ENCODE peak calls at places on chromosomes 13 and 19, in nine cellular contexts. One of them, this sample, is unnamed.

GRCh38 chr13:30124131-30124768 is 183.1 kb downstream of the KATNAL1 start:
- DNase-seq in astrocyte: no peak
- DNase-seq in naive thymus-derived CD4-positive, alpha-beta T cell: no peak
- DNase-seq in heart left ventricle: no peak
- DNase-seq in cardiac muscle cell: no peak
- DNase-seq in NT2/D1: no peak
- DNase-seq in mucosa of descending colon: no peak
- DNase-seq in epithelial cell of proximal tubule: no peak
- DNase-seq in body of pancreas: no peak
- DNase-seq in this sample: no peak

GRCh38 chr13:23806874-23807522 is 82.2 kb downstream of the MIPEP start:
- DNase-seq in NT2/D1: no peak
- DNase-seq in astrocyte: no peak
- DNase-seq in body of pancreas: no peak
- DNase-seq in mucosa of descending colon: no peak
- DNase-seq in heart left ventricle: no peak
- DNase-seq in cardiac muscle cell: no peak
- DNase-seq in naive thymus-derived CD4-positive, alpha-beta T cell: no peak
- DNase-seq in epithelial cell of proximal tubule: no peak
- DNase-seq in this sample: no peak

GRCh38 chr19:35106291-35106583 is 9.4 kb upstream of the FXYD3 start:
- DNase-seq in mucosa of descending colon: no peak
- DNase-seq in cardiac muscle cell: no peak
- DNase-seq in body of pancreas: no peak
- DNase-seq in astrocyte: no peak
- DNase-seq in heart left ventricle: no peak
- DNase-seq in naive thymus-derived CD4-positive, alpha-beta T cell: no peak
- DNase-seq in NT2/D1: no peak
- DNase-seq in epithelial cell of proximal tubule: no peak
- DNase-seq in this sample: no peak

GRCh38 chr19:2014731-2015610 is 543 bp downstream of the BTBD2 start:
- DNase-seq in body of pancreas: no peak
- DNase-seq in NT2/D1: no peak
- DNase-seq in naive thymus-derived CD4-positive, alpha-beta T cell: no peak
- DNase-seq in cardiac muscle cell: peak; percentile 66
- DNase-seq in mucosa of descending colon: peak; percentile 58
- DNase-seq in astrocyte: no peak
- DNase-seq in heart left ventricle: peak; percentile 41
- DNase-seq in epithelial cell of proximal tubule: no peak
- DNase-seq in this sample: no peak

GRCh38 chr19:57239982-57240310 is 486 bp upstream of the ZNF805 start:
- DNase-seq in NT2/D1: no peak
- DNase-seq in body of pancreas: no peak
- DNase-seq in astrocyte: no peak
- DNase-seq in naive thymus-derived CD4-positive, alpha-beta T cell: no peak
- DNase-seq in epithelial cell of proximal tubule: no peak
- DNase-seq in heart left ventricle: no peak
- DNase-seq in cardiac muscle cell: no peak
- DNase-seq in mucosa of descending colon: no peak
- DNase-seq in this sample: peak; percentile 29

GRCh38 chr19:1069009-1069779 is 2.2 kb downstream of the ARHGAP45 start:
- DNase-seq in mucosa of descending colon: peak; percentile 81
- DNase-seq in naive thymus-derived CD4-positive, alpha-beta T cell: no peak
- DNase-seq in heart left ventricle: peak; percentile 88
- DNase-seq in cardiac muscle cell: no peak
- DNase-seq in astrocyte: no peak
- DNase-seq in body of pancreas: peak; percentile 75
- DNase-seq in NT2/D1: no peak
- DNase-seq in epithelial cell of proximal tubule: no peak
- DNase-seq in this sample: peak; percentile 79

GRCh38 chr13:111980146-111980929 is 86.6 kb upstream of the SOX1 start:
- DNase-seq in cardiac muscle cell: no peak
- DNase-seq in body of pancreas: no peak
- DNase-seq in naive thymus-derived CD4-positive, alpha-beta T cell: no peak
- DNase-seq in heart left ventricle: no peak
- DNase-seq in epithelial cell of proximal tubule: no peak
- DNase-seq in astrocyte: no peak
- DNase-seq in NT2/D1: no peak
- DNase-seq in mucosa of descending colon: no peak
- DNase-seq in this sample: no peak

GRCh38 chr19:9054768-9055167 is 32.1 kb upstream of the OR1M1 start:
- DNase-seq in astrocyte: no peak
- DNase-seq in NT2/D1: peak; percentile 63
- DNase-seq in body of pancreas: no peak
- DNase-seq in cardiac muscle cell: no peak
- DNase-seq in mucosa of descending colon: no peak
- DNase-seq in naive thymus-derived CD4-positive, alpha-beta T cell: no peak
- DNase-seq in heart left ventricle: no peak
- DNase-seq in epithelial cell of proximal tubule: no peak
- DNase-seq in this sample: no peak

DNA sequence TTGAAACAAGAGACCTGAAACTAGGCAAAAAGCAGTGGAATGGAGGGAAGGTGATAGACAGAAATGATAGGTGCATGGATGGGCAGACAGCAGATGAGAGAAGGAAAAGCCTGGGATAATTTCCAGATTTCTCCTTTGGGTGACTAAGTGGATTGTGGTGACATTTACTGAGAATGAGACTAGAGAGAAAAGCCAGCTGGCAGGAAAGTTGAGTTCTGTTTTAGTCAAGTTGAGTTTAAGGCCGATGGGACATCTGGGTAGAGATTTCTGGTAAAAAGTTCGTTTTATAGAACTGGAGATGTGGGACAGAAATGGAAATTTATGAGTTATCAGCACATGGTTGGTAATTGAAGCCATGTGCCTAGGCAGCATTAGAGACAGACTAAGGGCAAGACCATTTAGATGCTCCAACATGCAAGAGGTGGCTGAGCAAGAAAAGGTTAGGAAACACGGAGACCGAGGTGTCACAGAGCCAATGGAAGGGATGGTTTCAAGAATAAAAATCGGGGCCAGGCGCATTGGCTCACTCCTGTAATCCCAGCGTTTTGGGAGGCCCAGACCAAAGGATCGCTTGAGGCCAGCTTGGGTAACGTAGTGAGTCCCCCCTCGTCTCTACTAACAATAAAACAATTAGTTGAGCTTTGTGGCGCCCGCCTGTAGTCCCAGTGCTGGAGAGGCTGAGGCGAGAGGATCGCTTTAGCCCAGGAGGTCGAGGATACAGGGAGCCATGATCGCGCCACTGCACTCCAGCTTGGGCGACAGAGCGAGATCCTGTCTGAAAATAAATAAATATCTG is 9.6 kb upstream of the DGKH start:
- DNase-seq in astrocyte: no peak
- DNase-seq in cardiac muscle cell: no peak
- DNase-seq in mucosa of descending colon: no peak
- DNase-seq in NT2/D1: no peak
- DNase-seq in epithelial cell of proximal tubule: no peak
- DNase-seq in naive thymus-derived CD4-positive, alpha-beta T cell: no peak
- DNase-seq in heart left ventricle: no peak
- DNase-seq in body of pancreas: no peak
- DNase-seq in this sample: no peak
- H3K4me3 ChIP-seq in astrocyte: peak overlapping the region; percentile 73
- H3K4me3 ChIP-seq in cardiac muscle cell: peak overlapping the region; percentile 55
- H3K4me3 ChIP-seq in mucosa of descending colon: no peak overlapping the region
- H3K4me3 ChIP-seq in NT2/D1: no peak overlapping the region
- H3K4me3 ChIP-seq in epithelial cell of proximal tubule: peak overlapping the region; percentile 85
- H3K4me3 ChIP-seq in naive thymus-derived CD4-positive, alpha-beta T cell: no peak overlapping the region
- H3K4me3 ChIP-seq in heart left ventricle: no peak overlapping the region
- H3K4me3 ChIP-seq in body of pancreas: no peak overlapping the region
- H3K4me3 ChIP-seq in this sample: no peak overlapping the region

GRCh38 chr13:76976488-76976887 is 15.4 kb upstream of the CLN5 start:
- DNase-seq in NT2/D1: no peak
- DNase-seq in mucosa of descending colon: no peak
- DNase-seq in body of pancreas: no peak
- DNase-seq in cardiac muscle cell: no peak
- DNase-seq in heart left ventricle: no peak
- DNase-seq in epithelial cell of proximal tubule: no peak
- DNase-seq in naive thymus-derived CD4-positive, alpha-beta T cell: no peak
- DNase-seq in astrocyte: peak; percentile 87
- DNase-seq in this sample: no peak

GRCh38 chr13:76983676-76984075 is 8.2 kb upstream of the CLN5 start:
- DNase-seq in NT2/D1: no peak
- DNase-seq in cardiac muscle cell: no peak
- DNase-seq in heart left ventricle: no peak
- DNase-seq in naive thymus-derived CD4-positive, alpha-beta T cell: no peak
- DNase-seq in mucosa of descending colon: no peak
- DNase-seq in body of pancreas: no peak
- DNase-seq in astrocyte: no peak
- DNase-seq in epithelial cell of proximal tubule: no peak
- DNase-seq in this sample: no peak

GRCh38 chr13:76982051-76982450 is 9.8 kb upstream of the CLN5 start:
- DNase-seq in cardiac muscle cell: no peak
- DNase-seq in mucosa of descending colon: no peak
- DNase-seq in heart left ventricle: no peak
- DNase-seq in epithelial cell of proximal tubule: no peak
- DNase-seq in body of pancreas: no peak
- DNase-seq in naive thymus-derived CD4-positive, alpha-beta T cell: no peak
- DNase-seq in astrocyte: no peak
- DNase-seq in NT2/D1: no peak
- DNase-seq in this sample: no peak

GRCh38 chr13:76976929-76977328 is 15.0 kb upstream of the CLN5 start:
- DNase-seq in mucosa of descending colon: no peak
- DNase-seq in cardiac muscle cell: no peak
- DNase-seq in epithelial cell of proximal tubule: no peak
- DNase-seq in NT2/D1: no peak
- DNase-seq in naive thymus-derived CD4-positive, alpha-beta T cell: no peak
- DNase-seq in heart left ventricle: no peak
- DNase-seq in body of pancreas: no peak
- DNase-seq in astrocyte: no peak
- DNase-seq in this sample: no peak

GRCh38 chr13:76980075-76980718 is 11.7 kb upstream of the CLN5 start:
- DNase-seq in heart left ventricle: peak; percentile 79
- DNase-seq in body of pancreas: peak; percentile 64
- DNase-seq in astrocyte: peak; percentile 11
- DNase-seq in cardiac muscle cell: peak; percentile 86
- DNase-seq in epithelial cell of proximal tubule: no peak
- DNase-seq in NT2/D1: peak; percentile 68
- DNase-seq in naive thymus-derived CD4-positive, alpha-beta T cell: peak; percentile 89
- DNase-seq in mucosa of descending colon: peak; percentile 87
- DNase-seq in this sample: peak; percentile 81
- H3K4me3 ChIP-seq in heart left ventricle: no peak overlapping the region
- H3K4me3 ChIP-seq in body of pancreas: no peak overlapping the region
- H3K4me3 ChIP-seq in astrocyte: no peak overlapping the region
- H3K4me3 ChIP-seq in cardiac muscle cell: peak overlapping the region; percentile 3
- H3K4me3 ChIP-seq in epithelial cell of proximal tubule: peak overlapping the region; percentile 47
- H3K4me3 ChIP-seq in NT2/D1: no peak overlapping the region
- H3K4me3 ChIP-seq in naive thymus-derived CD4-positive, alpha-beta T cell: no peak overlapping the region
- H3K4me3 ChIP-seq in mucosa of descending colon: no peak overlapping the region
- H3K4me3 ChIP-seq in this sample: no peak overlapping the region

DNA sequence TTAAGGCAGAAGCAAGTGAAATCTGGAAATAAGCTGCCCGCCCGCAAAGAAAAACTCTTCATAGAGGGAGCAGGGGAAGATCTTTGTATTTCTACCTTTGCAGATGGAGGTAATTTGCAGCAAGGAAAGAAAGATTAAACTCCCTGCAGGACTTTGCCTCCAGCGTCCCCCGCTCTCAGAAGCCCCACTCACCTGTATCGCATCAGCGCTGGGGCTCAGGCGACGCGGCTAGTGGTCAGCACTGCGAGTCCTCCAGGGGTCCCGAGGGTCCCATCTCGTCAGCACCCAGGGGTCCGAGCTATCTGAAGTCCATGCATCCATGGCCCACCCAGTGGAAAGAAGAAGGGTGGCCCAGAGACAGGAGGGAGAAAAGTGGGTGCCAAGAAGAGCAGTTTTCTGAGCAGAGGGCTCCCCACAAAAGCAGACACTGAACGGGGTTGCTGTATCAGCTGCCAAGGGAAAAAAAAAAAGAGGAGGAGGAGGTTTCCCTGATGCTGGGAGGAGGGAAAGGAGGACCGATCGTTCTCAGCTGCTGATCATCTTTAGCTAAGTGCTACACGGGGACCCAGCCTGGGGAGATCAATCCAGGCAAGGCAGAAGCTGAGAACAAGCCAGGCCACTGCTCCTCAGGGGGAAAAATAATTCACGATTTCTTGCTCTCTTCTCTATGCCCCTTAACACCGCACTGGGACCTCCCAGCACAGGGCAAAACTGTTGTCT is 117.6 kb upstream of the CACNA1A start:
- DNase-seq in cardiac muscle cell: no peak
- DNase-seq in mucosa of descending colon: no peak
- DNase-seq in astrocyte: no peak
- DNase-seq in heart left ventricle: no peak
- DNase-seq in epithelial cell of proximal tubule: no peak
- DNase-seq in naive thymus-derived CD4-positive, alpha-beta T cell: no peak
- DNase-seq in body of pancreas: no peak
- DNase-seq in NT2/D1: no peak
- DNase-seq in this sample: no peak
- H3K4me3 ChIP-seq in cardiac muscle cell: no peak overlapping the region
- H3K4me3 ChIP-seq in mucosa of descending colon: no peak overlapping the region
- H3K4me3 ChIP-seq in astrocyte: no peak overlapping the region
- H3K4me3 ChIP-seq in heart left ventricle: no peak overlapping the region
- H3K4me3 ChIP-seq in epithelial cell of proximal tubule: no peak overlapping the region
- H3K4me3 ChIP-seq in naive thymus-derived CD4-positive, alpha-beta T cell: no peak overlapping the region
- H3K4me3 ChIP-seq in body of pancreas: no peak overlapping the region
- H3K4me3 ChIP-seq in NT2/D1: no peak overlapping the region
- H3K4me3 ChIP-seq in this sample: no peak overlapping the region

GRCh38 chr13:20191902-20192469 is 752 bp downstream of the GJB2 start:
- DNase-seq in NT2/D1: no peak
- DNase-seq in body of pancreas: peak; percentile 49
- DNase-seq in cardiac muscle cell: no peak
- DNase-seq in naive thymus-derived CD4-positive, alpha-beta T cell: no peak
- DNase-seq in mucosa of descending colon: peak; percentile 64
- DNase-seq in heart left ventricle: no peak
- DNase-seq in epithelial cell of proximal tubule: no peak
- DNase-seq in astrocyte: no peak
- DNase-seq in this sample: no peak

GRCh38 chr13:20195846-20196245 is 3.1 kb upstream of the GJB2 start:
- DNase-seq in body of pancreas: no peak
- DNase-seq in cardiac muscle cell: no peak
- DNase-seq in NT2/D1: no peak
- DNase-seq in epithelial cell of proximal tubule: no peak
- DNase-seq in astrocyte: no peak
- DNase-seq in naive thymus-derived CD4-positive, alpha-beta T cell: no peak
- DNase-seq in mucosa of descending colon: no peak
- DNase-seq in heart left ventricle: no peak
- DNase-seq in this sample: no peak

GRCh38 chr13:20192470-20193141 is at the start of gene GJB2:
- DNase-seq in astrocyte: no peak
- DNase-seq in epithelial cell of proximal tubule: no peak
- DNase-seq in mucosa of descending colon: peak; percentile 81
- DNase-seq in heart left ventricle: no peak
- DNase-seq in cardiac muscle cell: peak; percentile 46
- DNase-seq in NT2/D1: no peak
- DNase-seq in body of pancreas: no peak
- DNase-seq in naive thymus-derived CD4-positive, alpha-beta T cell: no peak
- DNase-seq in this sample: no peak

GRCh38 chr13:20193142-20193923 is 595 bp upstream of the GJB2 start:
- DNase-seq in heart left ventricle: no peak
- DNase-seq in NT2/D1: no peak
- DNase-seq in mucosa of descending colon: peak; percentile 31
- DNase-seq in astrocyte: no peak
- DNase-seq in body of pancreas: no peak
- DNase-seq in epithelial cell of proximal tubule: no peak
- DNase-seq in cardiac muscle cell: no peak
- DNase-seq in naive thymus-derived CD4-positive, alpha-beta T cell: no peak
- DNase-seq in this sample: no peak

DNA sequence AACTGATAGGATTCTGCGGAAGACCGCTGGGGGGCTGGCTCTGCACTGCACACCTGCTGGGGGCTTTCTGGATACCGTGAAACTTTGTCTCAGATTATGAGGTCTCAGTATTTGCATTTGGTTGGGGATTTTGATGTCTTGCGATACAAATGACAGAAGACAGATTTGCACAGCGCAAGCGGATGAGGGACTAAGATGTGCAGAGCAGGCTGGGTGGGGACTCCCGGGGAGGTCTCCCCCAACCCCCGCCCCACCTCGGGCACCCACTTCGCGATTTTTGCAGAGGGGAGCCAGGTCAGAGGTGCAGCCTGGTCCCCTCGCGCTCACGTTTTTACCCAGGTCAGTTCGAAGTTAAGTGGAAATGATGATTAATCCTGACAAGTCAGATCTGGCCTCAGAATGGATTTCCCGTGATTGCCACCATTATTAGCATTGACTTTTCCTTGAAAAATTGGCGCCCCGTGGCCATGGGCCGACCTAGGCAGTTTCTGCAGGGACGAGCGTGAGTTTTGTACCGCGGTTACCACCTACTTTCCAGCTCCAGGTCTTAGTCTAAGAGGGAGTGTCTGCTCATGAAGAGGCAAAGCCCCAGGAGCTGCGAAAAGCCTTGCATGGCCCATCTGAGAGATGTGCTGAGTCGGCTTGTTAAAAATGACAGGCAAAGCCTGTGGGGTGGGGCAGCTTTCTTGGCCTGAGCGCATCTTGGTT is 1.3 kb upstream of the GJB2 start:
- DNase-seq in heart left ventricle: no peak
- DNase-seq in naive thymus-derived CD4-positive, alpha-beta T cell: no peak
- DNase-seq in astrocyte: no peak
- DNase-seq in cardiac muscle cell: no peak
- DNase-seq in mucosa of descending colon: peak; percentile 41
- DNase-seq in NT2/D1: no peak
- DNase-seq in epithelial cell of proximal tubule: no peak
- DNase-seq in body of pancreas: no peak
- DNase-seq in this sample: no peak
- H3K4me3 ChIP-seq in heart left ventricle: no peak overlapping the region
- H3K4me3 ChIP-seq in naive thymus-derived CD4-positive, alpha-beta T cell: peak overlapping the region; percentile 40
- H3K4me3 ChIP-seq in astrocyte: no peak overlapping the region
- H3K4me3 ChIP-seq in cardiac muscle cell: peak overlapping the region; percentile 55
- H3K4me3 ChIP-seq in mucosa of descending colon: no peak overlapping the region
- H3K4me3 ChIP-seq in NT2/D1: no peak overlapping the region
- H3K4me3 ChIP-seq in epithelial cell of proximal tubule: no peak overlapping the region
- H3K4me3 ChIP-seq in body of pancreas: no peak overlapping the region
- H3K4me3 ChIP-seq in this sample: no peak overlapping the region

This sample was measured in lung.